ENCODE peak calls at places on chromosomes 4 and X, in ten cellular contexts. J, T, I, O, X, Y, A, F, C and D are unnamed samples.

GRCh38 chr4:38381788-38382187 is 282.2 kb upstream of the KLF3 start:
- DNase-seq in J (no peak), T (no peak), I (no peak), O (peak; percentile 74), X (no peak), Y (no peak), A (no peak), F (peak; percentile 38), C (peak; percentile 64), D (no peak)

GRCh38 chr4:187227907-187228699 is 504.4 kb upstream of the FAT1 start:
- DNase-seq in J (no peak), T (peak; percentile 18), I (no peak), O (no peak), X (no peak), Y (no peak), A (no peak), F (no peak), C (no peak), D (no peak)

GRCh38 chr4:110953191-110953590 is 330.3 kb upstream of the PITX2 start:
- DNase-seq in J (no peak), T (no peak), I (no peak), O (no peak), X (no peak), Y (no peak), A (no peak), F (peak; percentile 7), C (no peak), D (no peak)

GRCh38 chr4:106344324-106344970 is 24.1 kb downstream of the GIMD1 start:
- DNase-seq in J (no peak), T (no peak), I (no peak), O (no peak), X (no peak), Y (no peak), A (no peak), F (peak; percentile 24), C (peak; percentile 52), D (no peak)

GRCh38 chr4:25862411-25863346 is at the start of gene SEL1L3:
- DNase-seq in J (peak; percentile 85), T (no peak), I (no peak), O (peak; percentile 53), X (peak; percentile 53), Y (peak; percentile 58), A (peak; percentile 69), F (peak; percentile 72), C (peak; percentile 40), D (no peak)

GRCh38 chrX:153406011-153406410 is 4.9 kb upstream of the PNMA6E start:
- DNase-seq in J (no peak), T (no peak), I (no peak), O (no peak), X (no peak), Y (no peak), A (no peak), F (no peak), C (no peak), D (no peak)

GRCh38 chrX:24646745-24647182 is 383 bp downstream of the PCYT1B start:
- DNase-seq in J (no peak), T (peak; percentile 65), I (peak; percentile 61), O (no peak), X (no peak), Y (no peak), A (no peak), F (no peak), C (peak; percentile 9), D (no peak)

GRCh38 chrX:65034641-65035450 is 58.6 kb upstream of the ZC4H2 start:
- DNase-seq in J (peak; percentile 85), T (peak; percentile 98), I (peak; percentile 59), O (peak; percentile 78), X (peak; percentile 76), Y (no peak), A (peak; percentile 85), F (peak; percentile 95), C (peak; percentile 72), D (peak; percentile 57)

GRCh38 chr4:25213327-25213979 is 20.4 kb upstream of the PI4K2B start:
- DNase-seq in J (no peak), T (no peak), I (no peak), O (no peak), X (no peak), Y (no peak), A (no peak), F (no peak), C (no peak), D (no peak)

GRCh38 chr4:26000274-26000950 is 86.4 kb downstream of the SMIM20 start:
- DNase-seq in J (no peak), T (peak; percentile 59), I (no peak), O (no peak), X (no peak), Y (no peak), A (no peak), F (no peak), C (no peak), D (peak; percentile 58)